ENCODE peak calls at places on chromosomes 16 and 17, in four cellular contexts. L, G, X and I are unnamed samples.

GRCh38 chr16:11076259-11077018 is 132.1 kb downstream of the CLEC16A start:
- DNase-seq in L (no peak), G (no peak), X (no peak), I (no peak)

GRCh38 chr16:70706948-70707465 is 21.2 kb upstream of the MTSS2 start:
- DNase-seq in L (no peak), G (no peak), X (no peak), I (no peak)

GRCh38 chr17:46777943-46778915 is 40.3 kb downstream of the WNT3 start:
- DNase-seq in L (no peak), G (no peak), X (peak; percentile 71), I (no peak)

GRCh38 chr16:84925092-84925772 is 86.1 kb downstream of the ZDHHC7 start:
- DNase-seq in L (peak; percentile 72), G (peak; percentile 56), X (peak; percentile 51), I (no peak)

GRCh38 chr17:36869856-36870617 is 67.2 kb upstream of the LHX1 start:
- DNase-seq in L (no peak), G (no peak), X (peak; percentile 86), I (no peak)

GRCh38 chr17:80877095-80877828 is 114.4 kb upstream of the CHMP6 start:
- DNase-seq in L (no peak), G (no peak), X (no peak), I (no peak)

GRCh38 chr17:72580321-72581127 is 459.7 kb downstream of the SOX9 start:
- DNase-seq in L (peak; percentile 84), G (no peak), X (no peak), I (no peak)

GRCh38 chr16:27642753-27643152 is 92.8 kb downstream of the KATNIP start:
- DNase-seq in L (no peak), G (no peak), X (peak; percentile 62), I (no peak)

GRCh38 chr16:23103603-23104002 is 45.6 kb downstream of the USP31 start:
- DNase-seq in L (no peak), G (no peak), X (no peak), I (no peak)

GRCh38 chr16:57878586-57878985 is 76.3 kb upstream of the KIFC3 start:
- DNase-seq in L (no peak), G (no peak), X (no peak), I (no peak)

GRCh38 chr17:34723875-34724274 is 144.5 kb downstream of the TMEM132E start:
- DNase-seq in L (no peak), G (no peak), X (no peak), I (no peak)

DNA sequence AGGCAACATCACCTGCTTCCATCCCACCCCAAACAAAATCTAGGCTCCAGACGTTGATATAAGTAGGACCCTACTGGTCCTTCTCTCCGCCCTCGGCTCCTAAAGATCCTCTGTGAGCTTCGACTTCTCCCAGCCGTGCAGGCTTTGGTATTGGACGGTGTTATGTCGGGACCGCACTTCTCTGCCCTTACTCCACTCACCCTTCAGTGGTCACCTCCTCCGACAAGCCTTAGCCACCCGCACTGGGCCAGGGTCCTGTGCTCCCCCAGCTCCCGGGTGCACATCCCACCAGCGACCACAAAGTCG is 1.6 kb downstream of the PSMB10 start:
- DNase-seq in L (no peak), G (no peak), X (no peak), I (no peak)
- H3K27ac ChIP-seq in L (peak overlapping the region; percentile 97), G (no peak overlapping the region), X (no peak overlapping the region), I (peak overlapping the region; percentile 96)

GRCh38 chr17:78979780-78980623 is at the start of gene LGALS3BP:
- DNase-seq in L (peak; percentile 77), G (peak; percentile 85), X (peak; percentile 70), I (no peak)

GRCh38 chr17:78981010-78981888 is 1.5 kb upstream of the LGALS3BP start:
- DNase-seq in L (no peak), G (no peak), X (no peak), I (no peak)

GRCh38 chr17:78977681-78977943 is 2.1 kb downstream of the LGALS3BP start:
- DNase-seq in L (no peak), G (no peak), X (no peak), I (no peak)

GRCh38 chr17:78977992-78978973 is 1.4 kb downstream of the LGALS3BP start:
- DNase-seq in L (peak; percentile 44), G (peak; percentile 61), X (no peak), I (no peak)

GRCh38 chr17:78980624-78980972 is 875 bp upstream of the LGALS3BP start:
- DNase-seq in L (no peak), G (no peak), X (no peak), I (no peak)
- H3K4me3 ChIP-seq in L (no peak overlapping the region), G (no peak overlapping the region), X (no peak overlapping the region), I (no peak overlapping the region)

GRCh38 chr17:19569785-19570496 is 36.3 kb downstream of the SLC47A1 start:
- DNase-seq in L (no peak), G (no peak), X (no peak), I (no peak)
- H3K27ac ChIP-seq in L (no peak overlapping the region), G (no peak overlapping the region), X (no peak overlapping the region), I (no peak overlapping the region)

GRCh38 chr17:42409467-42410351 is 13.3 kb downstream of the CAVIN1 start:
- DNase-seq in L (peak; percentile 40), G (peak; percentile 62), X (no peak), I (no peak)
- H3K4me3 ChIP-seq in L (no peak overlapping the region), G (no peak overlapping the region), X (no peak overlapping the region), I (peak overlapping the region; percentile 41)

DNA sequence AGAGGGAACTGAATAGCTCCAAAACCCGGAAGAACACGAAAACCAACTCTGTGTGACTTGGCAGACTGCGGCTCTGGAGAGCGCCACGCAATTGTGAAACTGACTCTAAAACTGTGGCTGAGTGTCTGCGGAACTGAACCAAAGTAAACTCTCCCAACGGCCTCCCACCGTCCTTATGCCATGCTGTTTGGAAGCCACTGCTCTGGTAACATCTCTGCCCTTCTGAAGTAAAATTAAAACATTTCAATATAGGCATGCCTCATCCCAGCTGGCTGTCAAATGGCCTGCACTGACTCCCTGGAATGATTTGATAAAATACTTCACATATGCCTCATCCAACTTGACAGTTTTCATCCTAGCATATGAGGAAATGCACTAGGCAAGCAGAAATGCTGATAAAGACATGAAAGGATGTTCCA is 70.2 kb downstream of the PARN start:
- DNase-seq in L (peak; percentile 67), G (no peak), X (no peak), I (no peak)
- H3K27ac ChIP-seq in L (peak overlapping the region; percentile 51), G (no peak overlapping the region), X (no peak overlapping the region), I (no peak overlapping the region)